ENCODE peak calls at places on chromosomes 2 and 18, in seven cellular contexts. Q, X, A, E, K, M and Z are unnamed samples.

GRCh38 chr2:59184281-59185020 is 943.3 kb upstream of the FANCL start:
- DNase-seq in M (no peak), E (no peak), X (no peak), K (no peak), A (no peak), Q (no peak), Z (no peak)

GRCh38 chr2:34912084-34912483 is 1313.0 kb upstream of the FAM98A start:
- DNase-seq in M (no peak), Q (no peak), E (no peak), A (no peak), X (no peak), K (no peak), Z (no peak)

GRCh38 chr18:63850010-63850409 is 37.5 kb upstream of the SERPINB2 start:
- DNase-seq in E (no peak), M (no peak), Q (no peak), K (no peak), A (no peak), X (no peak), Z (no peak)

GRCh38 chr2:207423886-207424285 is 105.9 kb upstream of the CREB1 start:
- DNase-seq in X (no peak), K (no peak), M (peak), E (no peak), A (no peak), Q (no peak), Z (no peak)

GRCh38 chr2:18180031-18180610 is 301.7 kb downstream of the KCNS3 start:
- DNase-seq in X (no peak), E (no peak), M (no peak), Q (no peak), A (no peak), K (no peak), Z (no peak)

GRCh38 chr2:176493221-176493825 is 224.1 kb downstream of the MTX2 start:
- DNase-seq in A (no peak), E (no peak), Q (no peak), X (no peak), K (no peak), M (no peak), Z (no peak)

GRCh38 chr18:50203801-50204604 is 9.1 kb upstream of the MYO5B start:
- DNase-seq in M (no peak), K (no peak), E (no peak), A (peak), X (no peak), Q (no peak), Z (peak)

GRCh38 chr18:73636355-73636754 is 511.3 kb downstream of the FBXO15 start:
- DNase-seq in K (no peak), A (no peak), M (no peak), X (no peak), Q (no peak), E (no peak), Z (no peak)

GRCh38 chr2:166651991-166652390 is 157.9 kb upstream of the SCN7A start:
- DNase-seq in K (no peak), A (no peak), Q (no peak), M (no peak), X (no peak), E (no peak), Z (no peak)

GRCh38 chr2:237858294-237859081 is 935 bp upstream of the RAMP1 start:
- DNase-seq in M (peak), E (peak), Q (peak), A (peak), K (peak), X (peak), Z (peak)

GRCh38 chr2:12767541-12767940 is 50.8 kb downstream of the TRIB2 start:
- DNase-seq in K (no peak), A (no peak), E (no peak), X (no peak), M (no peak), Q (no peak), Z (no peak)

GRCh38 chr2:156589381-156590079 is 153.4 kb downstream of the GPD2 start:
- DNase-seq in X (no peak), K (peak), Q (no peak), E (peak), M (peak), A (peak), Z (no peak)

GRCh38 chr2:55487686-55488085 is 31.8 kb upstream of the CFAP36 start:
- DNase-seq in E (no peak), K (no peak), M (no peak), X (no peak), A (no peak), Q (no peak), Z (no peak)

GRCh38 chr2:159640176-159640575 is 23.8 kb upstream of the BAZ2B start:
- DNase-seq in E (no peak), A (no peak), K (no peak), M (no peak), Q (no peak), X (no peak), Z (no peak)

GRCh38 chr2:24253303-24253919 is 78.6 kb downstream of the FAM228A start:
- DNase-seq in K (no peak), Q (no peak), X (no peak), A (no peak), E (no peak), M (no peak), Z (no peak)

GRCh38 chr18:10580215-10580614 is 54.4 kb downstream of the NAPG start:
- DNase-seq in Q (no peak), M (no peak), K (no peak), X (no peak), A (no peak), E (no peak), Z (no peak)

GRCh38 chr2:23065210-23065609 is 319.8 kb upstream of the KLHL29 start:
- DNase-seq in K (no peak), A (no peak), Q (no peak), E (no peak), X (no peak), M (no peak), Z (no peak)

GRCh38 chr2:15359716-15360531 is 201.2 kb downstream of the NBAS start:
- DNase-seq in Q (no peak), K (no peak), E (no peak), X (no peak), A (no peak), M (peak), Z (no peak)

DNA sequence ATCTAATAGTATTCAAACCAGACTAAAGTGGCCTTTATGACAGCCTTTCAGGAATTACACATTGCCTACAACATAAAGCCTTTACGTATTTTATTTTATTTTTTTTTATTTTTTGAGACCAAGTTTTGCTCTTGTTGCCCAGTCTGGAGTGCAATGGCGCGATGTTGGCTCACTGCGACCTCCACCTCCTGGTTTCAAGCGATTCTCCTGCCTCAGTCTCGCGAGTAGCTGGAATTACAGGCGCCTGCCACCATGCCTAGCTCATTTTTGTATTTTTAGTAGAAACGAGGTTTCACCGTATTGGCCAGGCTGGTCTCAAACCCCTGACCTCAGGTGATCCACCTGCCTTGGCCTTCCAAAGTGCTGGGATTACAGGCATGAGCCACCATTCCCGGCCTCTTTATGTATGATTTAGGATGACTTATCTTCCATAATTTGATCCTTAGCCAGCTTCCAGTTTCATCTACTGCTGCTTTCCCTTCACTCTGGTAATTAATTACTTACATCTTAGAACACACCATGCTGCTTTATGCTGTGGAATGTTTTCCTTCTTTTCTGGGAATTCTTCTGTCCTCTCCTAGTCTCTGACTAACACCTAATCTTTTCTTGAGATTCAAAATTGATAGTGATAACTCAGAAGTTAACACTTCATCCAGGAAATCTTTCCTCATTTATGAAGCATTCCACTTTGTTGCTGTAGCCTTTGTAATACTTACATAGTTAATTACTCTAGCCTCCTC is 2.6 kb downstream of the USP14 start:
- DNase-seq in E (no peak), K (no peak), X (no peak), Q (no peak), M (no peak), A (no peak), Z (no peak)
- H3K4me3 ChIP-seq in E (no peak), K (no peak), X (no peak), Q (no peak), M (no peak), A (no peak), Z (no peak)

GRCh38 chr18:6729247-6730091 is at the start of gene ARHGAP28:
- DNase-seq in A (peak), X (peak), M (peak), E (no peak), Q (peak), K (peak), Z (peak)
- H3K4me3 ChIP-seq in A (peak), X (peak), M (peak), E (no peak), Q (peak), K (peak), Z (peak)

GRCh38 chr2:216757532-216757931 is 62.2 kb upstream of the IGFBP5 start:
- DNase-seq in Q (no peak), E (no peak), A (no peak), X (no peak), M (no peak), K (no peak), Z (no peak)
- H3K4me3 ChIP-seq in Q (no peak), E (no peak), A (no peak), X (no peak), M (no peak), K (no peak), Z (no peak)

DNA sequence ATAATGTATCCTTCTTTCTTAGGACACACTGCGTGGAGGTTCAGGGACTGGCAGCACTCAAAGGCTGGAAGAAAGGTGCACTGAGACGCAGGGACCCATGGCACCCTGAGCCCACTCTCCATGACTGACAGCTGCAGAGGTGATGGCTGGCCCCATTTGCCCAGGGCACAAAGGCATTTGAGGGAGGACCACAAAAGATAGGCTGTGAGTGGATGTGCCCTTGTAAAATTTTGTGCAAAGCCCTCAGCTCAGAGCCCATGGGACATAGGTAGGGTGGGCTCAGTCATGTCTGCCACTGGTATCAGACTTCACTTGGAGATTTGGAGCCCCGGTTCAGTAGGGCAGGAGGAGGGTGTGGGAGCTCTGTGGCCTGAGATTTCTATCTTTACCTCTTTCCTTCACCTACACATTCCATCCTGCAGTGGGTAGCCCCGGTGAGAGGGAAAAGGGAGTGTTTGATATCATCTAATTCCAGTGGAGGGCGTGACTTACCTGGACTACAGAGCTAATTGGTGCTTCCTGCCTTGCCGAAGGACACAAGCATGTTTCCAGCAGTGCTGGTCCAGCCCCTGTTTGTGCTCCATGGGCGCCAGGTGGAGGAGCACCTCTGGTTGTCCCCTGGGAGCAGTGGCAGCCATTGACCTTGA is 312.2 kb downstream of the EN1 start:
- DNase-seq in A (no peak), X (no peak), K (no peak), Q (no peak), E (no peak), M (no peak), Z (no peak)
- H3K4me3 ChIP-seq in A (no peak), X (no peak), K (no peak), Q (no peak), E (no peak), M (no peak), Z (no peak)

GRCh38 chr2:217370391-217370790 is 510.5 kb upstream of the TNP1 start:
- DNase-seq in A (no peak), Q (no peak), M (no peak), K (no peak), X (no peak), E (no peak), Z (no peak)
- H3K4me3 ChIP-seq in A (no peak), Q (no peak), M (no peak), K (no peak), X (no peak), E (no peak), Z (no peak)

GRCh38 chr18:70489556-70489955 is 200.7 kb downstream of the SOCS6 start:
- DNase-seq in A (no peak), E (no peak), X (no peak), Q (no peak), M (no peak), K (no peak), Z (no peak)

GRCh38 chr18:70491734-70492348 is 203.0 kb downstream of the SOCS6 start:
- DNase-seq in A (peak), E (peak), Q (no peak), K (no peak), M (no peak), X (peak), Z (no peak)

GRCh38 chr18:70493461-70493860 is 204.6 kb downstream of the SOCS6 start:
- DNase-seq in K (no peak), E (no peak), M (no peak), Q (no peak), X (no peak), A (no peak), Z (no peak)

GRCh38 chr18:70494524-70494923 is 205.7 kb downstream of the SOCS6 start:
- DNase-seq in K (no peak), X (no peak), E (no peak), M (no peak), Q (no peak), A (no peak), Z (no peak)

GRCh38 chr18:70490008-70490933 is 201.4 kb downstream of the SOCS6 start:
- DNase-seq in Q (no peak), X (peak), E (peak), M (no peak), A (peak), K (no peak), Z (no peak)
- H3K4me3 ChIP-seq in Q (no peak), X (no peak), E (no peak), M (peak), A (no peak), K (no peak), Z (no peak)